ENCODE peak calls at places on chromosomes 7 and 10, in four cellular contexts. C is mucosa of descending colon, D is IMR-90, M is body of pancreas. F is an unnamed sample. For H3K36me3, the result is how much of the 10 kb centered on the place peaks cover.

GRCh38 chr10:74855027-74855426 is 28.6 kb downstream of the KAT6B start:
- DNase-seq in C (no peak), D (no peak), M (peak), F (peak)

GRCh38 chr10:122121059-122121458 is 132.1 kb downstream of the TACC2 start:
- DNase-seq in C (no peak), D (no peak), M (peak), F (no peak)

GRCh38 chr7:55026867-55027490 is 8.2 kb downstream of the EGFR start:
- DNase-seq in C (no peak), D (peak), M (no peak), F (no peak)

GRCh38 chr7:154299736-154300135 is 247.5 kb downstream of the DPP6 start:
- DNase-seq in C (no peak), D (no peak), M (no peak), F (no peak)

GRCh38 chr10:121740069-121740468 is 141.8 kb upstream of the FGFR2 start:
- DNase-seq in C (no peak), D (no peak), M (no peak), F (no peak)

GRCh38 chr10:29471483-29471859 is 163.3 kb downstream of the SVIL start:
- DNase-seq in C (no peak), D (peak), M (no peak), F (no peak)

GRCh38 chr10:104300002-104300735 is 31.2 kb downstream of the GSTO2 start:
- DNase-seq in C (no peak), D (peak), M (peak), F (no peak)

GRCh38 chr7:5597772-5598171 is 174.1 kb upstream of the TNRC18 start:
- DNase-seq in C (no peak), D (no peak), M (no peak), F (no peak)

GRCh38 chr10:125273023-125273422 is 112.7 kb upstream of the CTBP2 start:
- DNase-seq in C (no peak), D (no peak), M (no peak), F (no peak)

GRCh38 chr7:150405584-150406310 is 26.6 kb downstream of the ZNF775 start:
- DNase-seq in C (peak), D (peak), M (no peak), F (peak)

GRCh38 chr10:133176546-133176945 is 16.5 kb downstream of the KNDC1 start:
- DNase-seq in C (no peak), D (no peak), M (no peak), F (no peak)

GRCh38 chr7:32290015-32290414 is 200.2 kb downstream of the LSM5 start:
- DNase-seq in C (no peak), D (no peak), M (no peak), F (no peak)

GRCh38 chr7:17131060-17131345 is 167.4 kb upstream of the AHR start:
- DNase-seq in C (no peak), D (peak), M (no peak), F (no peak)

GRCh38 chr7:108000875-108001758 is 1.8 kb downstream of the LAMB1 start:
- DNase-seq in C (peak), D (peak), M (peak), F (no peak)

GRCh38 chr7:15707570-15707969 is 21.1 kb upstream of the MEOX2 start:
- DNase-seq in C (no peak), D (no peak), M (no peak), F (no peak)

GRCh38 chr7:22885824-22886255 is 63.2 kb upstream of the TOMM7 start:
- DNase-seq in C (no peak), D (peak), M (no peak), F (peak)

GRCh38 chr10:16545126-16545736 is 23.6 kb upstream of the C1QL3 start:
- DNase-seq in C (no peak), D (peak), M (peak), F (no peak)

GRCh38 chr7:108335264-108335918 is 120.8 kb downstream of the NRCAM start:
- DNase-seq in C (no peak), D (no peak), M (peak), F (no peak)

GRCh38 chr10:103618575-103619423 is 125.3 kb downstream of the NEURL1 start:
- DNase-seq in C (peak), D (no peak), M (peak), F (no peak)

GRCh38 chr7:45088821-45089313 is at the start of gene NACAD:
- DNase-seq in C (peak), D (peak), M (no peak), F (no peak)

GRCh38 chr10:6409982-6410694 is 169.9 kb downstream of the PRKCQ start:
- DNase-seq in C (no peak), D (peak), M (peak), F (no peak)

GRCh38 chr10:110547139-110547761 is 20.2 kb upstream of the SMC3 start:
- DNase-seq in C (no peak), D (peak), M (no peak), F (no peak)

GRCh38 chr10:13724484-13724883 is 137.7 kb downstream of the PRPF18 start:
- DNase-seq in C (no peak), D (peak), M (no peak), F (no peak)

GRCh38 chr7:29569648-29570047 is 6.0 kb downstream of the PRR15 start:
- DNase-seq in C (no peak), D (no peak), M (no peak), F (no peak)

GRCh38 chr7:44377681-44378421 is 52.5 kb upstream of the CAMK2B start:
- DNase-seq in C (no peak), D (no peak), M (no peak), F (peak)

GRCh38 chr7:141695803-141696289 is 6.1 kb downstream of the DENND11 start:
- DNase-seq in C (peak), D (no peak), M (peak), F (no peak)

GRCh38 chr10:122232781-122233180 is 38.3 kb upstream of the BTBD16 start:
- DNase-seq in C (no peak), D (peak), M (no peak), F (no peak)

GRCh38 chr10:68073631-68074403 is 1.3 kb downstream of the HERC4 start:
- DNase-seq in C (no peak), D (peak), M (no peak), F (no peak)

GRCh38 chr10:116687633-116688032 is 54.7 kb downstream of the HSPA12A start:
- DNase-seq in C (no peak), D (no peak), M (no peak), F (no peak)

GRCh38 chr10:84214612-84215235 is 10.6 kb downstream of the LRIT2 start:
- DNase-seq in C (peak), D (no peak), M (no peak), F (no peak)

GRCh38 chr10:110636572-110636931 is 7.6 kb upstream of the RBM20 start:
- DNase-seq in C (no peak), D (no peak), M (no peak), F (no peak)

GRCh38 chr10:86258488-86258887 is 108.1 kb downstream of the GRID1 start:
- DNase-seq in C (no peak), D (peak), M (no peak), F (no peak)

GRCh38 chr10:101569838-101570763 is 18.0 kb downstream of the POLL start:
- DNase-seq in C (peak), D (peak), M (peak), F (peak)

GRCh38 chr7:133695976-133696531 is 431.1 kb upstream of the LRGUK start:
- DNase-seq in C (no peak), D (no peak), M (no peak), F (no peak)

GRCh38 chr7:29204491-29205281 is 10.1 kb downstream of the CHN2 start:
- DNase-seq in C (no peak), D (no peak), M (no peak), F (no peak)

GRCh38 chr10:30063098-30063497 is 3.7 kb upstream of the JCAD start:
- DNase-seq in C (no peak), D (peak), M (no peak), F (no peak)

GRCh38 chr7:370775-371118 is 80.8 kb downstream of the FOXL3 start:
- DNase-seq in C (no peak), D (no peak), M (no peak), F (no peak)

GRCh38 chr10:99976886-99977391 is 32.8 kb downstream of the DNMBP start:
- DNase-seq in C (no peak), D (peak), M (peak), F (no peak)

GRCh38 chr10:69317175-69318086 is 39.1 kb downstream of the HK1 start:
- DNase-seq in C (peak), D (no peak), M (no peak), F (peak)
- H3K4me3 ChIP-seq in C (peak), D (peak), M (no peak), F (peak)

GRCh38 chr10:95343573-95343972 is 52.8 kb upstream of the PDLIM1 start:
- DNase-seq in C (no peak), D (no peak), M (no peak), F (no peak)

GRCh38 chr10:95339863-95340262 is 49.1 kb upstream of the PDLIM1 start:
- DNase-seq in C (no peak), D (no peak), M (no peak), F (no peak)

GRCh38 chr10:95337761-95338160 is 47.0 kb upstream of the PDLIM1 start:
- DNase-seq in C (no peak), D (no peak), M (no peak), F (no peak)

GRCh38 chr10:95337354-95337753 is 46.6 kb upstream of the PDLIM1 start:
- DNase-seq in C (no peak), D (no peak), M (no peak), F (no peak)

DNA sequence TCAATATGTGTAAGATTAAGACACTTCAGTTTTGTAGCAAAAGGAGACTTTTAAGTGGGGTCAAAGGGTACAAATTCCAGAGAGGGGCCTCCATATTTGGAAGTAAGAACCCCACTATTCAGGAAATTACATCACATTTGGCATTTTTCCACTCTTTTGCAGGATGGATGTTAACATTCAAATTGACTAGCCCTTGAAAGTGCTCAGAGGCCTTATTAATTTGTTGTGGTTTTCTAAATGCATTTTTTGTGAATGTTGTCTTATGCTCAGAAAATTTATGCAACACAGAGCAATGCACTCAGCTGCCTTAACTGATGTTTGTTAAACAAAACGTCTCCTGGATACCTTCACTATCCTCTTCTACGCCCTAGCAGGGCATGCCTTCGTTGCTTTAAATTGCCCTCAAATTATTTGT is 50.9 kb upstream of the PDLIM1 start:
- DNase-seq in C (no peak), D (peak), M (no peak), F (no peak)
- H3K36me3 ChIP-seq in C (under half), D (under half), M (under half), F (under half)

DNA sequence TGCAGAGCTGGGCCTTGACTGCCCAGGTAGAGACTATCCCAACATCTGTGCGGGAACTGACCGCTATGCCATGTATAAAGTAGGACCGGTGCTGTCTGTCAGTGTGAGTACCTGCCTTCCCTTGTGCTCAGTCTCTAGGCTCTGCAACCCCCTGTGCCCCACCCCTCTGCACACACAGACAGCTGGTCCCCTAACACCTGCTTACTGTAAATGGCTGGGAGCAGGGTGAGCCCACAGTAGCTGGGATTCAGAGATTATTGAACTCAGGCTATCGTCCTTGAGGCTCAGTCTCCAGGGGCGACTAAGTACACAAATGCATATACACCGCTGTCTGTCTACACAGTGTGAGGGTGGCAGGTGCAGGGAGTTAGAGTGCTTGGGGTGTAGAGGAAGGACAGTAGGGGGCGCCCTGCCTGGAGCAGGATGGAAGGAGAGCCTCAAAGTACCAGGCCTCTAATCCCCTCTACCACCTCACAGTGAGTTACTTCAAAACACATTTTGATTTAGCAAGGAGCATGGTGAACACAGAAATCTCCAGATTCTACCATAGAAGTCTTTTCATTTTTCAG is 12.9 kb downstream of the UPP1 start:
- DNase-seq in C (no peak), D (no peak), M (no peak), F (no peak)
- TF ChIP-seq CTCF in C (no peak), D (no peak), M (no peak), F (peak)

GRCh38 chr7:99623702-99624447 is 7.1 kb downstream of the ZSCAN25 start:
- DNase-seq in C (no peak), D (no peak), M (no peak), F (no peak)
- H3K4me3 ChIP-seq in C (no peak), D (no peak), M (no peak), F (no peak)

F was measured in GM06990.